ENCODE peak calls at places on chromosome 13, in six cellular contexts. One of them, this sample, is unnamed.

GRCh38 chr13:42720116-42720857 is 61.1 kb upstream of the FAM216B start:
- DNase-seq in IMR-90: peak
- DNase-seq in mesendoderm: peak
- DNase-seq in neuronal stem cell: no peak
- DNase-seq in H9: no peak
- DNase-seq in H1: no peak
- DNase-seq in this sample: peak

GRCh38 chr13:39317284-39317683 is 279.0 kb downstream of the NHLRC3 start:
- DNase-seq in mesendoderm: no peak
- DNase-seq in IMR-90: peak
- DNase-seq in H1: no peak
- DNase-seq in H9: no peak
- DNase-seq in neuronal stem cell: no peak
- DNase-seq in this sample: peak

GRCh38 chr13:67792151-67792665 is 562.1 kb upstream of the PCDH9 start:
- DNase-seq in IMR-90: no peak
- DNase-seq in H1: no peak
- DNase-seq in H9: no peak
- DNase-seq in mesendoderm: peak
- DNase-seq in neuronal stem cell: no peak
- DNase-seq in this sample: no peak

GRCh38 chr13:91085127-91085526 is 262.4 kb upstream of the MIR17HG start:
- DNase-seq in H1: no peak
- DNase-seq in IMR-90: no peak
- DNase-seq in neuronal stem cell: no peak
- DNase-seq in mesendoderm: peak
- DNase-seq in H9: no peak
- DNase-seq in this sample: no peak

GRCh38 chr13:113589251-113589960 is 4.9 kb downstream of the TFDP1 start:
- DNase-seq in IMR-90: no peak
- DNase-seq in H9: no peak
- DNase-seq in mesendoderm: no peak
- DNase-seq in neuronal stem cell: no peak
- DNase-seq in H1: no peak
- DNase-seq in this sample: no peak

GRCh38 chr13:48294670-48295069 is 8.9 kb upstream of the RB1 start:
- DNase-seq in neuronal stem cell: no peak
- DNase-seq in IMR-90: no peak
- DNase-seq in mesendoderm: no peak
- DNase-seq in H1: no peak
- DNase-seq in H9: no peak
- DNase-seq in this sample: no peak

GRCh38 chr13:38283346-38283745 is 66.3 kb upstream of the UFM1 start:
- DNase-seq in H9: no peak
- DNase-seq in neuronal stem cell: no peak
- DNase-seq in mesendoderm: peak
- DNase-seq in H1: no peak
- DNase-seq in IMR-90: no peak
- DNase-seq in this sample: peak

GRCh38 chr13:93230466-93230865 is 3.9 kb downstream of the GPC6 start:
- DNase-seq in H1: no peak
- DNase-seq in H9: no peak
- DNase-seq in mesendoderm: no peak
- DNase-seq in neuronal stem cell: no peak
- DNase-seq in IMR-90: peak
- DNase-seq in this sample: peak

GRCh38 chr13:90485441-90485840 is 862.0 kb upstream of the MIR17HG start:
- DNase-seq in IMR-90: peak
- DNase-seq in H9: no peak
- DNase-seq in mesendoderm: no peak
- DNase-seq in neuronal stem cell: no peak
- DNase-seq in H1: no peak
- DNase-seq in this sample: peak

GRCh38 chr13:41544824-41545707 is 87.7 kb downstream of the RGCC start:
- DNase-seq in IMR-90: peak
- DNase-seq in neuronal stem cell: no peak
- DNase-seq in mesendoderm: no peak
- DNase-seq in H9: no peak
- DNase-seq in H1: no peak
- DNase-seq in this sample: peak

GRCh38 chr13:73477441-73477840 is 418.6 kb downstream of the KLF5 start:
- DNase-seq in mesendoderm: no peak
- DNase-seq in H1: no peak
- DNase-seq in neuronal stem cell: no peak
- DNase-seq in IMR-90: no peak
- DNase-seq in H9: no peak
- DNase-seq in this sample: no peak

GRCh38 chr13:111668451-111668850 is 348.0 kb downstream of the TEX29 start:
- DNase-seq in H1: no peak
- DNase-seq in IMR-90: no peak
- DNase-seq in H9: peak
- DNase-seq in mesendoderm: no peak
- DNase-seq in neuronal stem cell: no peak
- DNase-seq in this sample: no peak

GRCh38 chr13:19985219-19985556 is 26.7 kb downstream of the ZMYM2 start:
- DNase-seq in H9: no peak
- DNase-seq in IMR-90: no peak
- DNase-seq in mesendoderm: no peak
- DNase-seq in neuronal stem cell: no peak
- DNase-seq in H1: no peak
- DNase-seq in this sample: no peak

GRCh38 chr13:25733061-25733491 is 318.7 kb downstream of the SHISA2 start:
- DNase-seq in neuronal stem cell: no peak
- DNase-seq in IMR-90: no peak
- DNase-seq in mesendoderm: peak
- DNase-seq in H1: no peak
- DNase-seq in H9: no peak
- DNase-seq in this sample: no peak

GRCh38 chr13:87331178-87331577 is 340.0 kb upstream of the SLITRK5 start:
- DNase-seq in mesendoderm: no peak
- DNase-seq in IMR-90: no peak
- DNase-seq in H9: no peak
- DNase-seq in H1: no peak
- DNase-seq in neuronal stem cell: no peak
- DNase-seq in this sample: peak

GRCh38 chr13:97241761-97242160 is 19.6 kb downstream of the MBNL2 start:
- DNase-seq in H1: no peak
- DNase-seq in IMR-90: no peak
- DNase-seq in H9: no peak
- DNase-seq in neuronal stem cell: no peak
- DNase-seq in mesendoderm: no peak
- DNase-seq in this sample: no peak
- H3K4ac ChIP-seq in H1: no peak
- H3K4ac ChIP-seq in IMR-90: no peak
- H3K4ac ChIP-seq in H9: no peak
- H3K4ac ChIP-seq in neuronal stem cell: no peak
- H3K4ac ChIP-seq in mesendoderm: no peak
- H3K4ac ChIP-seq in this sample: no peak

GRCh38 chr13:64675256-64675892 is 2554.8 kb downstream of the PCDH9 start:
- DNase-seq in H1: no peak
- DNase-seq in IMR-90: peak
- DNase-seq in mesendoderm: peak
- DNase-seq in H9: no peak
- DNase-seq in neuronal stem cell: no peak
- DNase-seq in this sample: peak
- H3K4ac ChIP-seq in H1: no peak
- H3K4ac ChIP-seq in IMR-90: no peak
- H3K4ac ChIP-seq in mesendoderm: no peak
- H3K4ac ChIP-seq in H9: no peak
- H3K4ac ChIP-seq in neuronal stem cell: no peak
- H3K4ac ChIP-seq in this sample: no peak

GRCh38 chr13:107712145-107712544 is 503.2 kb downstream of the LIG4 start:
- DNase-seq in mesendoderm: no peak
- DNase-seq in neuronal stem cell: no peak
- DNase-seq in H9: no peak
- DNase-seq in IMR-90: no peak
- DNase-seq in H1: no peak
- DNase-seq in this sample: peak
- H3K4ac ChIP-seq in mesendoderm: no peak
- H3K4ac ChIP-seq in neuronal stem cell: no peak
- H3K4ac ChIP-seq in H9: no peak
- H3K4ac ChIP-seq in IMR-90: no peak
- H3K4ac ChIP-seq in H1: no peak
- H3K4ac ChIP-seq in this sample: no peak

DNA sequence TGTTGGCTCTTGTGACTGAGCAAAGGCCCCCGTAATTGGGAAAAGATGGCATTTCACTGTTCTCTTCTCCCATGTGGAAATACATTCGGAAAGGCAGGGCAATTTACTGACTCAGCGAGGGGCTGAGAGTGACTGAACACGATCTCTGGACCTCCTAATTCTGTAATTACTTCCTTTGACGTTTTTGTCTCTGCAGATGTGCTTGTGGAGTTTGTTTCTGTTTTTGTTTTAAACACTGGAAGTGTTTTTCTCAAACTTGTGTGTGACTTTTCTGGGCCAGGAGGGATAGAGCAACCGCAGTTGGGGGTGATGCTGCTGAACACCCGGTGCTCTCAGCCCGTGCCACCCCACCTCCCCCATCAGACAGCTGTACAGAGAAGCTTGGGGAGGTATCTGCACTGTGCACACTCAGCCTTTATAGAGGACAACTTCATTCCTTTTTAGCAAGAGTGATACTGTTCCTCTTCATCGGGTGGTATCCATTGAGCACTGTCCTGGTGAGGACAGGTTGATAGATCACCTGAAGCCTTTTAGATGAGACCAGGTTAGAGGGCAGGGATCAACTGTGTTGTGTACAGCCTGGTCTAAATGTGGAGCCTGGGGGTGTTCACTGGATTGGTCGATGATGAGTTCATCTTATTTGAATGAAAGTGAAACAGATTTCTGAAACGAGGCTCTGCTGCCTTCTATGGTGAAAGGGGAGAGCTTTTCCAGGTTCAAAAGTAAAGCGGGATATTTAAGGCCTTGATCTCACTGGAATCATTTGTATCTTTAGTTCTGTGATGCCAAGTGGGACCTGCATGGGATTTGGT is 117.4 kb downstream of the ESD start:
- DNase-seq in IMR-90: peak
- DNase-seq in neuronal stem cell: no peak
- DNase-seq in mesendoderm: no peak
- DNase-seq in H1: no peak
- DNase-seq in H9: no peak
- DNase-seq in this sample: peak
- H3K4ac ChIP-seq in IMR-90: peak
- H3K4ac ChIP-seq in neuronal stem cell: no peak
- H3K4ac ChIP-seq in mesendoderm: no peak
- H3K4ac ChIP-seq in H1: no peak
- H3K4ac ChIP-seq in H9: no peak
- H3K4ac ChIP-seq in this sample: no peak

GRCh38 chr13:40343550-40344269 is 322.7 kb downstream of the FOXO1 start:
- DNase-seq in H9: no peak
- DNase-seq in IMR-90: no peak
- DNase-seq in neuronal stem cell: no peak
- DNase-seq in mesendoderm: no peak
- DNase-seq in H1: no peak
- DNase-seq in this sample: no peak

GRCh38 chr13:40341501-40341900 is 324.9 kb downstream of the FOXO1 start:
- DNase-seq in H9: no peak
- DNase-seq in IMR-90: no peak
- DNase-seq in H1: no peak
- DNase-seq in mesendoderm: peak
- DNase-seq in neuronal stem cell: peak
- DNase-seq in this sample: no peak

GRCh38 chr13:40342901-40343300 is 323.5 kb downstream of the FOXO1 start:
- DNase-seq in neuronal stem cell: no peak
- DNase-seq in IMR-90: no peak
- DNase-seq in H1: no peak
- DNase-seq in mesendoderm: no peak
- DNase-seq in H9: no peak
- DNase-seq in this sample: no peak

GRCh38 chr13:40341086-40341471 is 325.4 kb downstream of the FOXO1 start:
- DNase-seq in neuronal stem cell: peak
- DNase-seq in IMR-90: no peak
- DNase-seq in mesendoderm: peak
- DNase-seq in H9: no peak
- DNase-seq in H1: no peak
- DNase-seq in this sample: no peak

GRCh38 chr13:40342461-40342860 is 324.0 kb downstream of the FOXO1 start:
- DNase-seq in mesendoderm: no peak
- DNase-seq in H1: no peak
- DNase-seq in H9: no peak
- DNase-seq in neuronal stem cell: no peak
- DNase-seq in IMR-90: no peak
- DNase-seq in this sample: no peak
- H3K4ac ChIP-seq in mesendoderm: no peak
- H3K4ac ChIP-seq in H1: no peak
- H3K4ac ChIP-seq in H9: no peak
- H3K4ac ChIP-seq in neuronal stem cell: no peak
- H3K4ac ChIP-seq in IMR-90: no peak
- H3K4ac ChIP-seq in this sample: no peak

DNA sequence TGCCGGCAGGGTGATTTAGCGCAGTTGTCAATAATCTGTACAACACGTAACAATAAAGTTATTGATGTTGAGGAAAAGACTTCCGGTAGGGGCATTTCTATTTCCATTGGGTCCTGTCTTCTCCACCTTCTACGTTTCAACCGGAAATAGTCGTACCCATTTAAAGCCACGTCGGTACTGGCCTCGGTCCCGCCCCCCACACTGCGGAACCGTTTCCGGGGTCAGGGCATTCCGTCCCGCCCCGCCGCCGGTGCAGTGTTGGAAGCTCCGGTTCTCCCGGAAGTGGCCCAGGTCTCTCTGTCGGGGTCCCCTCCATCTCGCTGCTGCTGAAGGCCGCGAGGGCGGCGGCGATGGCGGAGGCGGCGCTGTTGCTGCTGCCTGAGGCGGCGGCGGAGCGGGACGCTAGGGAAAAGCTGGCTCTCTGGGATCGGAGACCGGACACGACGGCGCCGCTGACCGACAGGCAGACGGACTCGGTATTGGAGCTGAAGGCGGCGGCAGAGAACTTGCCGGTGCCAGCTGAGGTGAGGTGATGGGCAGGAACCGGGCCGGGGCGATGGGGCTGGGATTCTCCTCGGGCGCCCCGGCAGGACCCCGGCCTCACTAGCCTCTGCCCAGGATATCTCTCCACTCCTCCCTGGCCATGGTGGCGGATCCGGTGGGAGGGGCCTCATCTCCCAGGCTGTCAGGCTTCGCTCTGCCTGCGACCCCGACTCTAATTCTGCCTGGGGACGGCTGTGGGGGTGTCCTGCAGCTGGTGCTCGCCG is at the start of gene COG3:
- DNase-seq in H1: peak
- DNase-seq in mesendoderm: peak
- DNase-seq in neuronal stem cell: peak
- DNase-seq in H9: peak
- DNase-seq in IMR-90: peak
- DNase-seq in this sample: peak
- H3K4ac ChIP-seq in H1: peak
- H3K4ac ChIP-seq in mesendoderm: peak
- H3K4ac ChIP-seq in neuronal stem cell: peak
- H3K4ac ChIP-seq in H9: no peak
- H3K4ac ChIP-seq in IMR-90: peak
- H3K4ac ChIP-seq in this sample: peak

GRCh38 chr13:30466841-30467252 is 1.1 kb upstream of the HMGB1 start:
- DNase-seq in mesendoderm: peak
- DNase-seq in H1: no peak
- DNase-seq in IMR-90: peak
- DNase-seq in H9: no peak
- DNase-seq in neuronal stem cell: no peak
- DNase-seq in this sample: peak
- H3K4ac ChIP-seq in mesendoderm: no peak
- H3K4ac ChIP-seq in H1: no peak
- H3K4ac ChIP-seq in IMR-90: peak
- H3K4ac ChIP-seq in H9: no peak
- H3K4ac ChIP-seq in neuronal stem cell: no peak
- H3K4ac ChIP-seq in this sample: no peak